ENCODE peak calls at places on chromosomes 12 and 14, in eight cellular contexts. M is sigmoid colon, Z is suprapubic skin, V is A549, I is esophagus muscularis mucosa, W is H1, L is transverse colon, J is tibial nerve. F is an unnamed sample.

GRCh38 chr12:4506430-4506829 is 32.3 kb upstream of the RAD51AP1 start:
- DNase-seq in M (no peak), Z (no peak), V (no peak), I (no peak), W (no peak), L (no peak), J (no peak), F (no peak)

GRCh38 chr14:65100905-65101541 is 1.3 kb downstream of the MAX start:
- DNase-seq in M (no peak), Z (no peak), V (no peak), I (no peak), W (no peak), L (no peak), J (no peak), F (no peak)

GRCh38 chr12:90253142-90253541 is 544.5 kb upstream of the ATP2B1 start:
- DNase-seq in M (no peak), Z (no peak), V (no peak), I (no peak), W (no peak), L (no peak), J (no peak), F (no peak)

GRCh38 chr12:63846249-63846967 is 1.9 kb downstream of the SRGAP1 start:
- DNase-seq in M (no peak), Z (no peak), V (peak; percentile 60), I (no peak), W (no peak), L (no peak), J (no peak), F (no peak)

GRCh38 chr14:51604078-51604477 is 47.6 kb upstream of the FRMD6 start:
- DNase-seq in M (no peak), Z (no peak), V (no peak), I (no peak), W (no peak), L (no peak), J (no peak), F (no peak)

GRCh38 chr12:72271401-72271740 is 799 bp upstream of the TRHDE start:
- DNase-seq in M (no peak), Z (no peak), V (no peak), I (no peak), W (no peak), L (no peak), J (peak; percentile 8), F (peak; percentile 48)

GRCh38 chr12:105469701-105470100 is 139.2 kb downstream of the C12orf75 start:
- DNase-seq in M (no peak), Z (no peak), V (no peak), I (no peak), W (no peak), L (no peak), J (no peak), F (no peak)

GRCh38 chr14:68384335-68384734 is 408.5 kb downstream of the ZFP36L1 start:
- DNase-seq in M (peak; percentile 89), Z (no peak), V (no peak), I (no peak), W (no peak), L (peak; percentile 37), J (peak; percentile 55), F (no peak)

DNA sequence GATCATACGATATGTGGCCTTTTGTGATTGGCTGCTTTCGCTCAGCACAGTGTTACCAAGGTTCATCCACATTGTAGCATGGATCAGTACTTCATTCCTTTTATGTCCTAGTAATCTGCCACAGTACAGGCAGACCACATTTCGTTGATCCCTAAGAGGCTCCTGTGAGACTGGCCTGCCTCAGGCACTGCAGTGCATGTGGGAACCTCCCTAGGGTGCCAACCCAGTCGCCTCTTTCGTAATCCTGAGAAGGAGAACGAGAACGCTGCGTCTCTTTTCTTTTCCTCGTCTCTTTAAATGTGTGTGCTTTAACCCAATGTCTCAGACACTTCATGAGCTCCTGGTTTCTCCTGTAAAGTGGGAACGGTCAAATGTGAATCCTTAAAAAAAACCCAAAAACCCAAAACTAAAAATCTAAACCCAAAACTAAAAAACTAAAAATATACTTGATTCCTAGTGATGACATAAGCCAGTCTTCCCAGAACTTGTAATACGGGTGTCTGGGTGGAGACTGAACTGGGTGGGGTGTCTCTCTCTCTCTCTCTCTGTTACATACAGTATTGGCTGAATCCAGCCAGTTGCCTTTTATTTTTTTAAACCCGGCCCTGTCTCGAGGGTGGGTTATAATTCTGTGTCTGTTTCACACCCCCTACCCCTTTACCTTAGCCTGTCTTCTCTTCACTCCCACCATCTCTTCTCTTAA is 14.9 kb downstream of the AACS start:
- DNase-seq in M (no peak), Z (no peak), V (no peak), I (no peak), W (no peak), L (no peak), J (peak; percentile 55), F (no peak)
- H3K4me3 ChIP-seq in M (no peak overlapping the region), Z (no peak overlapping the region), V (no peak overlapping the region), I (no peak overlapping the region), W (no peak overlapping the region), L (no peak overlapping the region), J (no peak overlapping the region), F (no peak overlapping the region)

DNA sequence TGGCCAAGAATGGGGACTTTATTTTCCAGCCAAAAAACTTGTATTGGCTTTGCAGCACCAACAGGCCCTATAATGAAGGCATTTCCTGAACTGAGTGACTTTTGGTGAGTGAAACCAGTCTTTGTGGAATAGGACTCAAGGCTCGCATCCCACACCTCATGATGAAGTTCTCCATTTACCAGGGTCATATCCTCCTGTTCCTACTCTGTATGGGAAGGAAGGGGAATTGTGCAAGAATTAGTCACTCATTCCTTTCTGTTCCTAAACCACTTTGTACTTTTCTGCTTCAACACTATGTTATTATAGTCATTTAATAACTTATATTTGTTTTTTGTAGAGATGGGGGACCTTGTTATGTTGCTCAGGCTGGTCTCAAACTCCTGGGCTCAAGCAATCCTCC is 2.3 kb upstream of the SPATS2 start:
- DNase-seq in M (no peak), Z (no peak), V (no peak), I (no peak), W (no peak), L (no peak), J (peak; percentile 7), F (no peak)
- TF ChIP-seq EP300 in M (no peak), Z (no peak), V (no peak), I (no peak), W (no peak), L (no peak), J (peak; percentile 50), F (no peak)

GRCh38 chr12:53474819-53475218 is 22.9 kb downstream of the PCBP2 start:
- DNase-seq in M (no peak), Z (no peak), V (no peak), I (no peak), W (no peak), L (no peak), J (no peak), F (no peak)

GRCh38 chr12:53479314-53479713 is 19.9 kb downstream of the MAP3K12 start:
- DNase-seq in M (peak; percentile 39), Z (no peak), V (no peak), I (no peak), W (no peak), L (no peak), J (no peak), F (no peak)

GRCh38 chr12:53474077-53474476 is 22.2 kb downstream of the PCBP2 start:
- DNase-seq in M (no peak), Z (no peak), V (no peak), I (no peak), W (no peak), L (no peak), J (no peak), F (no peak)

GRCh38 chr12:53478865-53479264 is 20.4 kb downstream of the MAP3K12 start:
- DNase-seq in M (peak; percentile 18), Z (no peak), V (no peak), I (no peak), W (no peak), L (no peak), J (no peak), F (no peak)

DNA sequence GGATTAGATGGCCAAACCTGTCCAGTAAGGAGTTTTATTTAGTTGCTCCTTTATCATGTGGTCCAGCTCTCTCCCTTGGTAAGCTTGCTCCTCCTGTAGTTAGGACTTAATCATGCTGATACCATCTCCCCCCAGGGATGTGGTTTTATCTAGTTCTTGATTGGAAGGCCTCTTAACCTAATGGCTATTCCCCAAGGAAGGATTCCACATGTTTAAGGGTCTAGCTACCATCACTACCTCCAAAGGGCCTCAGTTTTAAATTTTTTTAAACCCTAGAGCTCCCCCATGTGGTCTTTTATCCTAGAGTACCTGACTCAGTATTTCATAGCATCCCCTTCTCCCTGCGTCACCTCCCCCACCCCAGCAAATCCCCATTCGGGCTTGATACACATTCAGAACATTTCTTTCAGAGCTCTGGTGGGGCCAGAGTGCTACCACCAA is 22.5 kb downstream of the MAP3K12 start:
- DNase-seq in M (no peak), Z (no peak), V (no peak), I (no peak), W (no peak), L (no peak), J (no peak), F (no peak)
- TF ChIP-seq CTCF in M (no peak), Z (no peak), V (peak; percentile 57), I (peak; percentile 14), W (no peak), L (peak; percentile 10), J (no peak), F (no peak)

GRCh38 chr14:24138396-24139271 is 2.6 kb downstream of the PSME1 start:
- DNase-seq in M (no peak), Z (no peak), V (no peak), I (no peak), W (no peak), L (no peak), J (no peak), F (no peak)

GRCh38 chr14:24136684-24137528 is 912 bp downstream of the PSME1 start:
- DNase-seq in M (no peak), Z (no peak), V (no peak), I (no peak), W (no peak), L (no peak), J (no peak), F (no peak)

GRCh38 chr14:24139272-24139934 is 2.0 kb downstream of the EMC9 start:
- DNase-seq in M (no peak), Z (no peak), V (peak; percentile 38), I (no peak), W (no peak), L (no peak), J (no peak), F (no peak)

GRCh38 chr14:24135834-24136683 is at the start of gene PSME1:
- DNase-seq in M (peak; percentile 97), Z (peak; percentile 97), V (peak; percentile 86), I (peak; percentile 97), W (no peak), L (peak; percentile 97), J (peak; percentile 88), F (peak; percentile 94)

DNA sequence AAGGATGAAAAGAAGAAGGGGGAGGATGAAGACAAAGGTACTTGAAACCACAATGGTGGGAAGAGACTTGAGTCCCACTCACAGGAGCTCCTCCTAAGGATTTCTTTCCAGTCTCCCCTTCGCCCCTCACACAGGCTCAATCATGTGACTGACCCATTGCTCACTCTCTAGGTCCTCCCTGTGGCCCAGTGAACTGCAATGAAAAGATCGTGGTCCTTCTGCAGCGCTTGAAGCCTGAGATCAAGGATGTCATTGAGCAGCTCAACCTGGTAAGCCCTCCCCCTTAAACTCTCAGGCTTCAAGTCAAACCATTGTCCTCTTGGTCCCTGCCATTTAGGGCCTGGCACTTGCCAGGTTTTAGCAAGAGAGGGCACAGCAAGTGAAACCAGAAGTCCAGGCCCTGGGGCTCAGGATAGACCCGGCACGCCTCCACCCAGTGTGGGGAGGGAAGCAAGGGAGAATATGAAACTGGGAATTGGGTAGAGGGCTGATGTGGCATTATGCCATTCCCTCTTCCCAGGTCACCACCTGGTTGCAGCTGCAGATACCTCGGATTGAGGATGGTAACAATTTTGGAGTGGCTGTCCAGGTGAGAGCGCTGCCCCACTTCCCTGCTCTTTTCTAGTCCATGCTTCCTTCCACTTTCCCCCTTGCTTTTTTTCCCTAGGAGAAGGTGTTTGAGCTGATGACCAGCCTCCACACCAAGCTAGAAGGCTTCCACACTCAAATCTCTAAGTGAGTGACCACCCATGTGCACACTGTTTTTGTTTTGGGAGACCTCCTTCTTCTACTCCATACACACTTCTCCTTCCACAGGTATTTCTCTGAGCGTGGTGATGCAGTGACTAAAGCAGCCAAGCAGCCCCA is 1.8 kb downstream of the PSME1 start:
- DNase-seq in M (no peak), Z (no peak), V (no peak), I (no peak), W (no peak), L (no peak), J (no peak), F (no peak)
- H3K4me3 ChIP-seq in M (no peak overlapping the region), Z (no peak overlapping the region), V (no peak overlapping the region), I (no peak overlapping the region), W (no peak overlapping the region), L (no peak overlapping the region), J (no peak overlapping the region), F (no peak overlapping the region)

F was measured in ovary.